ENCODE peak calls at places on chromosomes 11 and 22, in seven cellular contexts. One of them, this sample, is unnamed.

GRCh38 chr22:29385305-29385704 is 3.1 kb downstream of the AP1B1 start:
- DNase-seq in H1: no peak
- DNase-seq in stomach: no peak
- DNase-seq in vagina: no peak
- DNase-seq in Panc1: no peak
- DNase-seq in transverse colon: no peak
- DNase-seq in GM23338: peak
- DNase-seq in this sample: no peak

GRCh38 chr11:126226334-126227084 is 14.9 kb downstream of the FAM118B start:
- DNase-seq in H1: no peak
- DNase-seq in stomach: no peak
- DNase-seq in vagina: no peak
- DNase-seq in Panc1: no peak
- DNase-seq in transverse colon: no peak
- DNase-seq in GM23338: no peak
- DNase-seq in this sample: no peak

GRCh38 chr11:121476379-121477032 is 23.7 kb upstream of the SORL1-AS1 start:
- DNase-seq in H1: no peak
- DNase-seq in stomach: no peak
- DNase-seq in vagina: no peak
- DNase-seq in Panc1: no peak
- DNase-seq in transverse colon: no peak
- DNase-seq in GM23338: no peak
- DNase-seq in this sample: no peak

GRCh38 chr11:36091256-36091811 is 147.5 kb downstream of the LDLRAD3 start:
- DNase-seq in H1: no peak
- DNase-seq in stomach: no peak
- DNase-seq in vagina: no peak
- DNase-seq in Panc1: no peak
- DNase-seq in transverse colon: no peak
- DNase-seq in GM23338: no peak
- DNase-seq in this sample: no peak

GRCh38 chr11:114053406-114053805 is 6.1 kb upstream of the ZBTB16 start:
- DNase-seq in H1: no peak
- DNase-seq in stomach: no peak
- DNase-seq in vagina: no peak
- DNase-seq in Panc1: no peak
- DNase-seq in transverse colon: no peak
- DNase-seq in GM23338: no peak
- DNase-seq in this sample: no peak

GRCh38 chr11:12537778-12538401 is 136.3 kb upstream of the TEAD1 start:
- DNase-seq in H1: no peak
- DNase-seq in stomach: peak
- DNase-seq in vagina: no peak
- DNase-seq in Panc1: no peak
- DNase-seq in transverse colon: no peak
- DNase-seq in GM23338: peak
- DNase-seq in this sample: no peak

GRCh38 chr22:33853200-33854097 is 66.8 kb downstream of the LARGE1 start:
- DNase-seq in H1: no peak
- DNase-seq in stomach: peak
- DNase-seq in vagina: no peak
- DNase-seq in Panc1: no peak
- DNase-seq in transverse colon: peak
- DNase-seq in GM23338: peak
- DNase-seq in this sample: peak

GRCh38 chr11:112537846-112538330 is 277.2 kb upstream of the PLET1 start:
- DNase-seq in H1: no peak
- DNase-seq in stomach: no peak
- DNase-seq in vagina: no peak
- DNase-seq in Panc1: no peak
- DNase-seq in transverse colon: no peak
- DNase-seq in GM23338: no peak
- DNase-seq in this sample: no peak

GRCh38 chr11:113457784-113458183 is 17.4 kb downstream of the DRD2 start:
- DNase-seq in H1: no peak
- DNase-seq in stomach: no peak
- DNase-seq in vagina: no peak
- DNase-seq in Panc1: no peak
- DNase-seq in transverse colon: peak
- DNase-seq in GM23338: peak
- DNase-seq in this sample: no peak

GRCh38 chr11:2657697-2658284 is 42.0 kb downstream of the KCNQ1OT1 start:
- DNase-seq in H1: no peak
- DNase-seq in stomach: no peak
- DNase-seq in vagina: no peak
- DNase-seq in Panc1: no peak
- DNase-seq in transverse colon: no peak
- DNase-seq in GM23338: no peak
- DNase-seq in this sample: no peak
- TF ChIP-seq POLR2AphosphoS5 in H1: no peak
- TF ChIP-seq POLR2AphosphoS5 in stomach: no peak
- TF ChIP-seq POLR2AphosphoS5 in vagina: no peak
- TF ChIP-seq POLR2AphosphoS5 in Panc1: no peak
- TF ChIP-seq POLR2AphosphoS5 in transverse colon: no peak
- TF ChIP-seq POLR2AphosphoS5 in GM23338: no peak
- TF ChIP-seq POLR2AphosphoS5 in this sample: no peak

GRCh38 chr11:35088226-35088625 is 50.7 kb upstream of the CD44 start:
- DNase-seq in H1: no peak
- DNase-seq in stomach: no peak
- DNase-seq in vagina: peak
- DNase-seq in Panc1: no peak
- DNase-seq in transverse colon: no peak
- DNase-seq in GM23338: no peak
- DNase-seq in this sample: no peak
- H3K4me3 ChIP-seq in H1: no peak
- H3K4me3 ChIP-seq in stomach: no peak
- H3K4me3 ChIP-seq in vagina: no peak
- H3K4me3 ChIP-seq in Panc1: no peak
- H3K4me3 ChIP-seq in transverse colon: no peak
- H3K4me3 ChIP-seq in GM23338: no peak
- H3K4me3 ChIP-seq in this sample: no peak

DNA sequence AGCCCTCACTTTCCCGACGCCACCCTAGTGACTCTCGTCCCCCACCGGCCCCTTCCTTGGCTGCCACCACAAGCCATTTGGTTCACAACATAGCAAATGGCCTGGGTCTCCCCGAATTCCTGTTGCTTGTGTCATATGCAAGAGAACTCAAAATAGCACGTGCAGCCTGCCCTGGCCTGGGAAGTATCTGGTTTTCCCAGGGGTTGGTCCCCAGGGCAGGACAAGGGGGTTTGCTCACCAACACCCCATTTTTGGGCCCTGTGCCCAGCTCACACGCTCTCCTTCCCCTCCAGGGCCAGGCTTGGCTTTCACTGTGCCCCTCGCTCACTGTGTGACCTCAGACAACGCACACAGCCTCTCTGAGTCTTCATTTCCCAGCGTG is 12.8 kb upstream of the TPCN2 start:
- DNase-seq in H1: no peak
- DNase-seq in stomach: no peak
- DNase-seq in vagina: no peak
- DNase-seq in Panc1: no peak
- DNase-seq in transverse colon: no peak
- DNase-seq in GM23338: no peak
- DNase-seq in this sample: no peak
- TF ChIP-seq POLR2AphosphoS5 in H1: no peak
- TF ChIP-seq POLR2AphosphoS5 in stomach: no peak
- TF ChIP-seq POLR2AphosphoS5 in vagina: peak
- TF ChIP-seq POLR2AphosphoS5 in Panc1: no peak
- TF ChIP-seq POLR2AphosphoS5 in transverse colon: peak
- TF ChIP-seq POLR2AphosphoS5 in GM23338: no peak
- TF ChIP-seq POLR2AphosphoS5 in this sample: no peak

DNA sequence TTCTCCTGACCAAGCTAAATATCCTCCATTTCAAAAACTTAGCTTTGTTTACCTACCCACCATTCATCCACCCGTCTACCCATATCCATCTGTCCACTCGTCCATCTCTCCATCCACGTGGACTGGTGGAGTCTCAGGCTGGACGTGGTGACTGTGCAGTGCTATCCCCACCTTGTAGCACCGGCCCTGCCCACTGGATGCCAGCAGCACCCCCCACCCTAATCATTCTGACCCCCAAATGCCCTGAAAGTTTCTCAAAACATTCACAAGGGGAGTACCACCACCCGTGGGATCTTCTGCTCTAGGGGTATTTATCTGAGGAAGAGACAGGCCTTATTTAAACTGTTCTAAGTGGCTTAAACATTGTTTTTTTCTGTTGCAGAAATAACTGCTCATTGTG is 206.4 kb downstream of the TBC1D22A start:
- DNase-seq in H1: no peak
- DNase-seq in stomach: peak
- DNase-seq in vagina: no peak
- DNase-seq in Panc1: no peak
- DNase-seq in transverse colon: no peak
- DNase-seq in GM23338: no peak
- DNase-seq in this sample: no peak
- H3K4me3 ChIP-seq in H1: no peak
- H3K4me3 ChIP-seq in stomach: no peak
- H3K4me3 ChIP-seq in vagina: no peak
- H3K4me3 ChIP-seq in Panc1: no peak
- H3K4me3 ChIP-seq in transverse colon: no peak
- H3K4me3 ChIP-seq in GM23338: no peak
- H3K4me3 ChIP-seq in this sample: no peak

GRCh38 chr11:116471608-116472007 is 301.2 kb downstream of the BUD13 start:
- DNase-seq in H1: no peak
- DNase-seq in stomach: no peak
- DNase-seq in vagina: no peak
- DNase-seq in Panc1: no peak
- DNase-seq in transverse colon: no peak
- DNase-seq in GM23338: no peak
- DNase-seq in this sample: no peak
- TF ChIP-seq POLR2AphosphoS5 in H1: no peak
- TF ChIP-seq POLR2AphosphoS5 in stomach: no peak
- TF ChIP-seq POLR2AphosphoS5 in vagina: no peak
- TF ChIP-seq POLR2AphosphoS5 in Panc1: no peak
- TF ChIP-seq POLR2AphosphoS5 in transverse colon: no peak
- TF ChIP-seq POLR2AphosphoS5 in GM23338: no peak
- TF ChIP-seq POLR2AphosphoS5 in this sample: no peak

GRCh38 chr11:61367406-61367805 is 5.2 kb downstream of the TMEM138 start:
- DNase-seq in H1: no peak
- DNase-seq in stomach: no peak
- DNase-seq in vagina: no peak
- DNase-seq in Panc1: no peak
- DNase-seq in transverse colon: no peak
- DNase-seq in GM23338: no peak
- DNase-seq in this sample: no peak

GRCh38 chr11:61362542-61362875 is 335 bp downstream of the TMEM138 start:
- DNase-seq in H1: no peak
- DNase-seq in stomach: no peak
- DNase-seq in vagina: no peak
- DNase-seq in Panc1: no peak
- DNase-seq in transverse colon: no peak
- DNase-seq in GM23338: peak
- DNase-seq in this sample: no peak

GRCh38 chr11:61361237-61361636 is 445 bp downstream of the CYB561A3 start:
- DNase-seq in H1: no peak
- DNase-seq in stomach: no peak
- DNase-seq in vagina: no peak
- DNase-seq in Panc1: no peak
- DNase-seq in transverse colon: no peak
- DNase-seq in GM23338: peak
- DNase-seq in this sample: no peak

GRCh38 chr11:61361686-61362541 is at the start of the genes CYB561A3 and TMEM138:
- DNase-seq in H1: peak
- DNase-seq in stomach: peak
- DNase-seq in vagina: no peak
- DNase-seq in Panc1: peak
- DNase-seq in transverse colon: peak
- DNase-seq in GM23338: peak
- DNase-seq in this sample: peak

DNA sequence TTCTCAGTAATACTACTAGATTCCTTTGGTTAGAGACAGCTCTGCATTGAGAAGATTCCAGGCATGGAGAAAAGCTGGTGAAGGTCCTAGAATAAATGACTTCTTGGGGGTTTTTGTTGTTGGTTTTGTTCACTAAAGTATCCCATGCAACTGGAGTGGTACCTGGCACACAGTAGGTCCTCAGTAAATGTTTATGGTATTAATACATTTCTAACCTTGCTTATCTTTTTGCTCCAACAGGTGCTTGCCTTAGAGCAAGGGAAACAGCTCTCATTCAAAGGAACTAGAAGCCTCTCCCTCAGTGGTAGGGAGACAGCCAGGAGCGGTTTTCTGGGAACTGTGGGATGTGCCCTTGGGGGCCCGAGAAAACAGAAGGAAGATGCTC is 1.8 kb downstream of the TMEM138 start:
- DNase-seq in H1: no peak
- DNase-seq in stomach: no peak
- DNase-seq in vagina: no peak
- DNase-seq in Panc1: no peak
- DNase-seq in transverse colon: no peak
- DNase-seq in GM23338: no peak
- DNase-seq in this sample: no peak
- H3K4me3 ChIP-seq in H1: no peak
- H3K4me3 ChIP-seq in stomach: no peak
- H3K4me3 ChIP-seq in vagina: no peak
- H3K4me3 ChIP-seq in Panc1: no peak
- H3K4me3 ChIP-seq in transverse colon: no peak
- H3K4me3 ChIP-seq in GM23338: no peak
- H3K4me3 ChIP-seq in this sample: no peak

GRCh38 chr11:94629741-94630140 is 62.6 kb downstream of the PIWIL4 start:
- DNase-seq in H1: no peak
- DNase-seq in stomach: no peak
- DNase-seq in vagina: no peak
- DNase-seq in Panc1: no peak
- DNase-seq in transverse colon: no peak
- DNase-seq in GM23338: no peak
- DNase-seq in this sample: no peak

GRCh38 chr11:94635072-94635471 is 67.9 kb downstream of the PIWIL4 start:
- DNase-seq in H1: no peak
- DNase-seq in stomach: no peak
- DNase-seq in vagina: no peak
- DNase-seq in Panc1: no peak
- DNase-seq in transverse colon: no peak
- DNase-seq in GM23338: no peak
- DNase-seq in this sample: no peak

GRCh38 chr11:94636388-94636787 is 69.2 kb downstream of the PIWIL4 start:
- DNase-seq in H1: no peak
- DNase-seq in stomach: no peak
- DNase-seq in vagina: no peak
- DNase-seq in Panc1: no peak
- DNase-seq in transverse colon: no peak
- DNase-seq in GM23338: no peak
- DNase-seq in this sample: no peak

DNA sequence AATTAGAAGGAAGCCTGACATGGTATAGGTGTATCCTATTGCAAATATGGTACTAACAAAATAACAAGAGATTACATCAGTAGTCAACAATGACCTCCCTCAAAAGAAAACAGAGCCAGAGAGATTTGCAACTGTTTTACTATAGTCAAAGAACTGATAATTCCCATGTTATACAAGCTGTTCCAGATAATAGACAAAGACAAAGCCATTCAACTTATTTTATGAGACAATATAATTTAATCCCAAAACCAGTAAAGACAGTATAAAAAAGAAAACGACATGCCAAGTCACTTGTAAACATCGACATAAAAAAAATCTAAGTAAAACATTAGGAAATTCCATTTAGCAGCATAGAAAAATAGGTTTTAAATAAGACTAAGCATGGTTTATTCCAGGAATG is 65.2 kb downstream of the PIWIL4 start:
- DNase-seq in H1: no peak
- DNase-seq in stomach: no peak
- DNase-seq in vagina: no peak
- DNase-seq in Panc1: no peak
- DNase-seq in transverse colon: no peak
- DNase-seq in GM23338: no peak
- DNase-seq in this sample: no peak
- TF ChIP-seq POLR2AphosphoS5 in H1: no peak
- TF ChIP-seq POLR2AphosphoS5 in stomach: no peak
- TF ChIP-seq POLR2AphosphoS5 in vagina: no peak
- TF ChIP-seq POLR2AphosphoS5 in Panc1: no peak
- TF ChIP-seq POLR2AphosphoS5 in transverse colon: no peak
- TF ChIP-seq POLR2AphosphoS5 in GM23338: no peak
- TF ChIP-seq POLR2AphosphoS5 in this sample: no peak

GRCh38 chr22:48224332-48224731 is 1461.9 kb downstream of the TBC1D22A start:
- DNase-seq in H1: no peak
- DNase-seq in stomach: no peak
- DNase-seq in vagina: no peak
- DNase-seq in Panc1: no peak
- DNase-seq in transverse colon: no peak
- DNase-seq in GM23338: no peak
- DNase-seq in this sample: no peak
- H3K4me3 ChIP-seq in H1: no peak
- H3K4me3 ChIP-seq in stomach: no peak
- H3K4me3 ChIP-seq in vagina: no peak
- H3K4me3 ChIP-seq in Panc1: no peak
- H3K4me3 ChIP-seq in transverse colon: no peak
- H3K4me3 ChIP-seq in GM23338: no peak
- H3K4me3 ChIP-seq in this sample: no peak

This sample was measured in spleen.